ENCODE peak calls at places on chromosomes 4 and X, in five cellular contexts. F is effector memory CD8-positive, alpha-beta T cell; G is suprapubic skin; V is HS-5; Y is cardiac muscle cell. S is an unnamed sample.
A peak's percentile ranks its signal among the peaks of the same experiment; 100 is the strongest.

GRCh38 chr4:53717064-53717549 is 125.8 kb upstream of the LNX1 start:
- DNase-seq in F (no peak), G (no peak), V (no peak), Y (peak; percentile 74), S (no peak)

GRCh38 chr4:121272526-121272925 is 108.3 kb downstream of the QRFPR start:
- DNase-seq in F (no peak), G (no peak), V (peak; percentile 41), Y (peak; percentile 68), S (no peak)

GRCh38 chrX:122866527-122866926 is 317.6 kb upstream of the GRIA3 start:
- DNase-seq in F (no peak), G (no peak), V (peak; percentile 71), Y (peak; percentile 44), S (no peak)

GRCh38 chr4:181688416-181688815 is 554.8 kb upstream of the TENM3 start:
- DNase-seq in F (no peak), G (no peak), V (peak; percentile 31), Y (peak; percentile 18), S (no peak)

GRCh38 chrX:150160656-150161055 is 202.5 kb upstream of the MAMLD1 start:
- DNase-seq in F (no peak), G (no peak), V (no peak), Y (no peak), S (no peak)

GRCh38 chr4:93237526-93237925 is 591.0 kb upstream of the ATOH1 start:
- DNase-seq in F (no peak), G (no peak), V (no peak), Y (no peak), S (no peak)

GRCh38 chr4:139530833-139531427 is 25.1 kb downstream of the SETD7 start:
- DNase-seq in F (peak; percentile 75), G (no peak), V (no peak), Y (peak; percentile 59), S (peak; percentile 77)

GRCh38 chr4:7842384-7843279 is 97.0 kb downstream of the AFAP1 start:
- DNase-seq in F (no peak), G (no peak), V (peak; percentile 99), Y (peak; percentile 99), S (no peak)

GRCh38 chr4:107380836-107381438 is 339.1 kb downstream of the PAPSS1 start:
- DNase-seq in F (no peak), G (no peak), V (no peak), Y (no peak), S (no peak)